ENCODE peak calls at places on chromosomes 7 and 10, in ten cellular contexts. L, T, Y, X, P, N, W, S, D and J are unnamed samples.

GRCh38 chr7:610141-610530 is 90.5 kb upstream of the PDGFA start:
- DNase-seq in L (no peak), T (no peak), Y (no peak), X (no peak), P (no peak), N (no peak), W (no peak), S (no peak), D (no peak), J (no peak)

GRCh38 chr10:48806282-48806681 is 121.6 kb downstream of the WDFY4 start:
- DNase-seq in L (no peak), T (no peak), Y (no peak), X (no peak), P (no peak), N (no peak), W (no peak), S (no peak), D (no peak), J (no peak)

GRCh38 chr10:77784856-77785255 is 141.7 kb downstream of the DLG5 start:
- DNase-seq in L (peak), T (no peak), Y (no peak), X (peak), P (no peak), N (peak), W (peak), S (peak), D (peak), J (peak)

GRCh38 chr10:4721994-4722753 is 103.8 kb upstream of the AKR1E2 start:
- DNase-seq in L (no peak), T (no peak), Y (no peak), X (no peak), P (no peak), N (peak), W (peak), S (peak), D (peak), J (peak)

GRCh38 chr10:112185959-112186358 is 2.4 kb upstream of the GPAM start:
- DNase-seq in L (no peak), T (no peak), Y (no peak), X (no peak), P (no peak), N (no peak), W (no peak), S (no peak), D (no peak), J (no peak)

GRCh38 chr7:103735377-103735776 is 254.1 kb downstream of the RELN start:
- DNase-seq in L (peak), T (no peak), Y (no peak), X (no peak), P (no peak), N (peak), W (peak), S (peak), D (no peak), J (peak)

GRCh38 chr10:126468876-126469643 is 80.8 kb upstream of the ADAM12 start:
- DNase-seq in L (peak), T (peak), Y (no peak), X (peak), P (no peak), N (no peak), W (peak), S (no peak), D (peak), J (peak)

GRCh38 chr7:74364061-74364460 is 74.9 kb downstream of the CLIP2 start:
- DNase-seq in L (no peak), T (no peak), Y (no peak), X (no peak), P (no peak), N (no peak), W (no peak), S (no peak), D (no peak), J (no peak)

GRCh38 chr7:1950066-1950622 is 280.1 kb downstream of the ELFN1 start:
- DNase-seq in L (no peak), T (no peak), Y (no peak), X (no peak), P (no peak), N (no peak), W (no peak), S (no peak), D (no peak), J (no peak)

GRCh38 chr10:26567349-26567721 is 129.2 kb downstream of the APBB1IP start:
- DNase-seq in L (no peak), T (no peak), Y (no peak), X (no peak), P (no peak), N (no peak), W (no peak), S (no peak), D (no peak), J (no peak)

GRCh38 chr10:3757638-3758490 is 27.1 kb downstream of the KLF6 start:
- DNase-seq in L (no peak), T (no peak), Y (no peak), X (no peak), P (peak), N (no peak), W (peak), S (no peak), D (no peak), J (no peak)

GRCh38 chr10:30750971-30751677 is 121.6 kb upstream of the LYZL2 start:
- DNase-seq in L (no peak), T (no peak), Y (no peak), X (no peak), P (no peak), N (no peak), W (no peak), S (no peak), D (no peak), J (no peak)

GRCh38 chr10:13716161-13717071 is 129.7 kb downstream of the PRPF18 start:
- DNase-seq in L (peak), T (no peak), Y (no peak), X (no peak), P (no peak), N (peak), W (peak), S (peak), D (peak), J (peak)

GRCh38 chr10:68403701-68404100 is 3.4 kb downstream of the RUFY2 start:
- DNase-seq in L (no peak), T (no peak), Y (no peak), X (no peak), P (no peak), N (no peak), W (no peak), S (no peak), D (no peak), J (no peak)

GRCh38 chr10:84329094-84329611 is 764 bp downstream of the CCSER2 start:
- DNase-seq in L (peak), T (peak), Y (peak), X (no peak), P (no peak), N (peak), W (peak), S (peak), D (peak), J (peak)

GRCh38 chr7:29194206-29194593 is 375 bp upstream of the CHN2 start:
- DNase-seq in L (peak), T (peak), Y (peak), X (no peak), P (no peak), N (no peak), W (no peak), S (no peak), D (peak), J (no peak)

GRCh38 chr10:35413985-35414861 is 77.9 kb downstream of the CCNY start:
- DNase-seq in L (peak), T (no peak), Y (no peak), X (no peak), P (no peak), N (peak), W (no peak), S (peak), D (no peak), J (peak)

GRCh38 chr10:114404171-114405010 is at the start of gene AFAP1L2:
- DNase-seq in L (peak), T (no peak), Y (peak), X (no peak), P (no peak), N (no peak), W (no peak), S (no peak), D (no peak), J (no peak)

GRCh38 chr7:101918426-101918825 is 101.0 kb downstream of the CUX1 start:
- DNase-seq in L (no peak), T (no peak), Y (no peak), X (no peak), P (no peak), N (no peak), W (no peak), S (no peak), D (no peak), J (no peak)

GRCh38 chr10:94285271-94285670 is 77.5 kb downstream of the NOC3L start:
- DNase-seq in L (no peak), T (no peak), Y (no peak), X (no peak), P (no peak), N (no peak), W (no peak), S (no peak), D (no peak), J (no peak)

GRCh38 chr7:15889501-15889900 is 203.0 kb upstream of the MEOX2 start:
- DNase-seq in L (no peak), T (no peak), Y (peak), X (no peak), P (no peak), N (no peak), W (peak), S (peak), D (peak), J (peak)

GRCh38 chr10:57905866-57906265 is 361.8 kb downstream of the IPMK start:
- DNase-seq in L (no peak), T (no peak), Y (no peak), X (no peak), P (no peak), N (no peak), W (no peak), S (no peak), D (no peak), J (no peak)

GRCh38 chr10:88185830-88186229 is 322.4 kb downstream of the PTEN start:
- DNase-seq in L (no peak), T (no peak), Y (no peak), X (no peak), P (no peak), N (peak), W (no peak), S (no peak), D (no peak), J (no peak)

GRCh38 chr7:120988591-120989299 is at the start of gene CPED1:
- DNase-seq in L (peak), T (peak), Y (peak), X (no peak), P (peak), N (peak), W (peak), S (peak), D (peak), J (peak)

GRCh38 chr7:12067156-12067831 is 143.8 kb upstream of the TMEM106B start:
- DNase-seq in L (peak), T (peak), Y (peak), X (peak), P (no peak), N (peak), W (peak), S (peak), D (peak), J (peak)

DNA sequence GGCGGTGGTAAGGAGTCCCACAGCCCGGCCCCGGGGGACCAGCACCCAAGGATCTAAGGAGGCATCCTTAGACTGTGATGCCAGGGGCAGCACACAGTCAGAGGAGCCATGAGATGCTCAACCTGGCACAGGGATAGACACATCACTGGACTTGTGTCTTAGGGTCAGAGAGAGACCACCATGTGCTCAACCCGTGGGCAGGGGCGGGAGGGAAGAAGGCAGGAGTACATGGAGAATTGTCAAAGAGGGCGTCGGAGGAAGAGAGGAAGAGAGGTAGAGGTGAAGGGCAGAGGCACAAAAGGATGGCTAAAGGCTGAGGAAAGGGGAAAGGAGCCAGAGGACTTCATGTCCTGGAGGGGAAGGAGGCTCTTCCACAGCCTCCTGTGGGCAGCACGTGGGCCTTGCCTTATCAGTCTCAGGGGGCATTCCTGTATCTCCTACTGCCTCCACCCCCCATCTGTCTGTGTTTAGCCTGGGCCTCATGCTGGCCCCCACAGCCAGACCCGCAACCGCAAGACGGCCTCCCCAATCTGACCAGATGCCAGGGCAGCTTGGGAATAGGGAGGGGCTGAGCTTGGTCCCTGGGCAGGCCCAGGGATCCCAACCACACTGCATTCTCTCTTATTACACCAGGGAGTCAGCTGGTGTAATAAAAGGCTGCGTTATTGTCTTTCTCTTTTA is 2.2 kb downstream of the ADCY1 start:
- DNase-seq in L (no peak), T (no peak), Y (no peak), X (peak), P (peak), N (no peak), W (no peak), S (peak), D (peak), J (peak)
- H3K4me3 ChIP-seq in L (no peak), T (no peak), Y (no peak), X (peak), P (no peak), N (no peak), W (no peak), S (no peak), D (no peak), J (no peak)

DNA sequence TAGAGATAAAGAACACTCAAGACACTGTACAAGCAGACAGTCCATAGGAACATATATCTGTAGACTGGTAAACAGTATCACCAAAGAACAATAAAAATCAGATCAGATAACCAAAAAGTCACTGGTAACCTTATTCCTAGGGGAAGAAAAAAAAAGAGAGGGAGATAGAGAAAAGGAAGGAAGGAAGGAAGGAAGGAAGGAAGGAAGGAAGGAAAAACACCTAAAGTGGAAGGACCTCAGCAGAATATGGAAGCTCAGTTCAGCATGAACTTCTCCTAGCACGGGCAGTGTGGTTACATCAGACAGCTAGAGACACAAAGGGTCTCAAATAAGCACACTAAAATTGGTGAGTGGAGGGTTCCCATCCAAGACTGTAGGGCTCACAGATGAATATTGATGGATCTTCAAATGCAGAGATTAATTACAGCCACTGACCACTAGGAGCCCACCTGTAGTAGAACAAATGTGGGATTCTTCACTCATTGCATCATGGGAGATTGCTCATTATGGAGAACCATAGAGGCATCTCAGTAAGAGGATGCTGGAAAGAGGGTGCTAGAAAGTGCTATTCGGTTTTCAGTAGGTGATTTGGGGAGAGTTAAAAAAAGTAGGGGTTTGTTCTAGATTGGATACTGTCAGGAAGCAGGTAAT is 293.4 kb upstream of the C7orf33 start:
- DNase-seq in L (no peak), T (no peak), Y (no peak), X (no peak), P (no peak), N (no peak), W (no peak), S (no peak), D (no peak), J (peak)
- TF ChIP-seq CTCF in L (no peak), T (no peak), Y (no peak), X (no peak), P (no peak), N (no peak), W (no peak), S (no peak), D (no peak), J (no peak)

GRCh38 chr7:75631711-75632110 is 107.0 kb downstream of the HIP1 start:
- DNase-seq in L (no peak), T (no peak), Y (no peak), X (no peak), P (no peak), N (no peak), W (no peak), S (no peak), D (no peak), J (no peak)
- H3K4me3 ChIP-seq in L (no peak), T (no peak), Y (no peak), X (no peak), P (no peak), N (no peak), W (no peak), S (no peak), D (no peak), J (no peak)

DNA sequence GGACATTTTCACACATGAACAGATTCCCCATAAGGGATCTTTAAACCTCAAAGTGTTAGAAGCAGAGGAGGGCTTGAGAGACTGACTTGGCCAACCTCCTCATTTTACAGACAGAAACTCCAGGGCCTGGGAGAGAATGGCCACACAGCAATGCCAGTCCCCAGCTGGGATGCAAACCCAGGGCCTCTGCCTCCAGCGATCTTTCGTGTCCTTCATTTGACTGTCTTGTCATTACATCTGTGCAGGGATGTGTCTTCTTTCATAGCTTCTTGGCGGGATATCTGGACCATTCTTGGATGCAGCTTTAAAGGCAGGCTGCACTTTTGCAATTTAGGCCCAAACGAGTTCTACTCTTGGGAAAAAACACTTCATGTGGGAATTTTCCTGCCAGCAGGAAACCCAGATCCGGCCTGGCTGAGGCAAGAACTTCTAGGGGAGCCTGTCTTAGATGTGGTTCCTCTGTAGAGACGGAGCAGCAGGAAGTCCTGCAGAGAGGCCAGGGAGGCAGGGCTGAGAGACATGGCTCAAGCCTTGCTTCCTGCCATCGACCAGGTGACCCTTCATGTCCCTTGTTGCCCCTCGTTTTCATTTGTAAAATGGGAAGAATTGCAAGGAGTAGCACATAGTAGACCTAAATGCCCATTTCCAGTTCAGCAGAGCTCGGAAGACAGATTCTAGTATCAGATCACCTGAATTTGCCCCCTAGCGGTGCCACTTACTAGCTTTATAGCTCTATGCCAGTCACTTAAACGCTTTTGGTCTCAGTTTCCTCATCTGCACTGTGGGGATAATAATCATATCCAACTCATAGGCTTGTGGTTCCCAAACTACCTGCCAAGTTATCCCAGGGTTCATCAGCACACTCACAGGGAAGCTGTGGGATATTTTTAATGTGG is 43.9 kb upstream of the SLC29A3 start:
- DNase-seq in L (no peak), T (no peak), Y (no peak), X (peak), P (no peak), N (no peak), W (no peak), S (no peak), D (no peak), J (no peak)
- TF ChIP-seq CTCF in L (no peak), T (no peak), Y (no peak), X (no peak), P (no peak), N (no peak), W (no peak), S (no peak), D (no peak), J (no peak)

GRCh38 chr7:30912021-30912420 is 368 bp downstream of the AQP1 start:
- DNase-seq in L (no peak), T (no peak), Y (no peak), X (no peak), P (no peak), N (no peak), W (no peak), S (no peak), D (no peak), J (no peak)

GRCh38 chr7:30910369-30911073 is 1.1 kb upstream of the AQP1 start:
- DNase-seq in L (no peak), T (no peak), Y (no peak), X (no peak), P (no peak), N (no peak), W (no peak), S (no peak), D (no peak), J (no peak)

GRCh38 chr7:30911561-30911969 is at the start of gene AQP1:
- DNase-seq in L (peak), T (no peak), Y (peak), X (peak), P (no peak), N (no peak), W (peak), S (peak), D (peak), J (no peak)

GRCh38 chr7:30912454-30912985 is 867 bp downstream of the AQP1 start:
- DNase-seq in L (no peak), T (no peak), Y (no peak), X (no peak), P (no peak), N (no peak), W (no peak), S (no peak), D (no peak), J (no peak)

DNA sequence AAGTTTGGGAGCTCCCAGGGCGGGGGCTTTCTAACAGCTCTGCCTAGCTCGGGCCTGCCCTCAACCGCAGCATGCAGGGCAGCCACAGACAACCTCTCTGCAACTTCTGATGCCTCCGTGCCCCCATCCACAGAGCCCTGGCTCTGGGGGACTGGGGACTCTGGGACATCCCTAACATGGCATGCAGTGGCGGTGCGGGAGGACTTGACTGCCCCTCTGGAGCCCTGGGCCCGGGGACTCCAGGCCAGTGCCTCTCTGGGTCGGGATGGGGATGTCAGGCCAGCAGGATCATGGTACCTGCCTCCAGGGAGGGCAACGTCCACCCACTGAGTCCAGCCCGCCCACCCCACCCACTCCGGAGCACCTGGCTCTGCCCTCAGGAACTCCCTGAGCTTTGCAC is 520 bp upstream of the AQP1 start:
- DNase-seq in L (no peak), T (no peak), Y (no peak), X (no peak), P (no peak), N (no peak), W (no peak), S (no peak), D (no peak), J (no peak)
- H3K4me3 ChIP-seq in L (no peak), T (no peak), Y (no peak), X (no peak), P (peak), N (no peak), W (no peak), S (no peak), D (no peak), J (no peak)

DNA sequence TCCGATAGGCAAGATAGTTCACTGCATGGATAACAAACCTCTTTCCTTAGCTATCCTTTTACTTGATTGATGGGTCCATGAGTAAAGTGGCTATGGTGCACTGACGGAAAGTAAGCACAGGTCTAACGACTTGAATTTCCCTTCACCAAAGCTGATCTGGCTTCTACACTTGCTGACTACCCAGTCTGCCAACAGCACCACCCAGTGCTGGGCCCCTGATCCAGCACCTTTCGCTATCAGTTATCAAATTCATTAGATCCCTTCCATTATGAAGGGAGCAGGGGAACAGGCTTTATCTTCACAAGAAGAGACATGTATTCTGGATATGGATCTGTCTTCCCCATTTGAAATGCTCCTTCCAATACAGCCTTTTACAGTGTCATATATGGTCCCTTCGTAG is 855.9 kb downstream of the GRID1 start:
- DNase-seq in L (no peak), T (no peak), Y (no peak), X (no peak), P (no peak), N (no peak), W (no peak), S (no peak), D (no peak), J (no peak)
- TF ChIP-seq CTCF in L (no peak), T (peak), Y (no peak), X (no peak), P (no peak), N (no peak), W (no peak), S (no peak), D (no peak), J (no peak)

GRCh38 chr7:111096997-111097396 is 6.1 kb downstream of the LRRN3 start:
- DNase-seq in L (no peak), T (no peak), Y (no peak), X (no peak), P (no peak), N (no peak), W (no peak), S (no peak), D (no peak), J (no peak)
- H3K4me3 ChIP-seq in L (no peak), T (no peak), Y (no peak), X (no peak), P (no peak), N (no peak), W (no peak), S (no peak), D (no peak), J (no peak)